ENCODE peak calls at places on chromosome 20, in ten cellular contexts. A is suprapubic skin, V is lower lobe of right lung, S is upper lobe of right lung, H is Karpas-422, O is thoracic aorta, X is fibroblast of lung, K is testis, W is adrenal gland, N is WERI-Rb-1. C is an unnamed sample.

GRCh38 chr20:46087161-46087560 is 2.6 kb downstream of the NCOA5 start:
- DNase-seq in N (no peak), W (no peak), V (no peak), H (peak; percentile 58), X (peak; percentile 5), A (no peak), S (no peak), K (no peak), O (no peak), C (no peak)

GRCh38 chr20:41697861-41698559 is 79.8 kb upstream of the CHD6 start:
- DNase-seq in H (peak; percentile 82), N (peak; percentile 16), X (peak; percentile 14), O (no peak), W (no peak), K (peak; percentile 21), A (no peak), V (no peak), S (no peak), C (no peak)

GRCh38 chr20:21557246-21557982 is 43.5 kb upstream of the NKX2-2 start:
- DNase-seq in O (no peak), K (no peak), V (no peak), X (no peak), W (no peak), S (no peak), H (no peak), A (no peak), N (no peak), C (no peak)

GRCh38 chr20:17453592-17453991 is 77.6 kb downstream of the BFSP1 start:
- DNase-seq in K (no peak), O (no peak), W (no peak), X (no peak), H (no peak), A (no peak), V (no peak), N (no peak), S (no peak), C (no peak)

GRCh38 chr20:62195736-62196135 is 12.9 kb downstream of the MTG2 start:
- DNase-seq in O (no peak), K (no peak), V (peak; percentile 27), H (no peak), A (no peak), S (no peak), W (no peak), X (no peak), N (no peak), C (no peak)

GRCh38 chr20:17766226-17766625 is 66.5 kb downstream of the BANF2 start:
- DNase-seq in A (no peak), H (no peak), X (no peak), V (no peak), W (no peak), K (no peak), N (no peak), O (no peak), S (no peak), C (no peak)

GRCh38 chr20:53408728-53409157 is 184.9 kb downstream of the ZNF217 start:
- DNase-seq in K (no peak), V (no peak), A (no peak), H (no peak), O (no peak), W (no peak), X (no peak), S (no peak), N (no peak), C (no peak)

GRCh38 chr20:62634330-62634967 is 7.9 kb upstream of the SLCO4A1 start:
- DNase-seq in H (no peak), S (no peak), K (no peak), X (no peak), A (no peak), N (no peak), V (no peak), O (no peak), W (no peak), C (no peak)

GRCh38 chr20:62924567-62925419 is 1.5 kb downstream of the DIDO1 start:
- DNase-seq in H (peak; percentile 55), X (peak; percentile 55), V (peak; percentile 38), K (peak; percentile 42), S (no peak), N (no peak), W (peak; percentile 29), O (no peak), A (peak; percentile 79), C (no peak)

GRCh38 chr20:34023937-34024732 is 30.4 kb downstream of the RALY start:
- DNase-seq in H (no peak), K (no peak), X (no peak), N (no peak), A (no peak), W (no peak), V (no peak), O (no peak), S (no peak), C (no peak)

GRCh38 chr20:43988867-43989266 is 74.2 kb downstream of the TOX2 start:
- DNase-seq in H (no peak), S (no peak), X (peak; percentile 64), K (no peak), N (no peak), A (peak; percentile 0), O (no peak), V (no peak), W (no peak), C (no peak)
- H3K27ac ChIP-seq in H (peak overlapping the region; percentile 72), S (no peak overlapping the region), X (no peak overlapping the region), K (no peak overlapping the region), N (no peak overlapping the region), A (no peak overlapping the region), O (no peak overlapping the region), V (no peak overlapping the region), W (no peak overlapping the region), C (no peak overlapping the region)

GRCh38 chr20:38017959-38018358 is 15.3 kb downstream of the TTI1 start:
- DNase-seq in N (no peak), O (no peak), W (no peak), H (no peak), X (no peak), S (no peak), A (no peak), V (no peak), K (no peak), C (no peak)

GRCh38 chr20:38018385-38018784 is 14.9 kb downstream of the TTI1 start:
- DNase-seq in H (no peak), A (no peak), K (no peak), S (no peak), V (no peak), N (no peak), X (no peak), O (no peak), W (no peak), C (no peak)

GRCh38 chr20:38021373-38021772 is 11.9 kb downstream of the TTI1 start:
- DNase-seq in W (no peak), N (no peak), S (no peak), O (no peak), K (no peak), X (no peak), H (no peak), V (no peak), A (no peak), C (no peak)

GRCh38 chr20:38024496-38024895 is 8.8 kb downstream of the TTI1 start:
- DNase-seq in O (no peak), S (no peak), A (no peak), K (no peak), V (no peak), N (no peak), H (no peak), X (no peak), W (no peak), C (no peak)

GRCh38 chr20:38023181-38024085 is 9.8 kb downstream of the TTI1 start:
- DNase-seq in W (no peak), S (no peak), K (no peak), N (no peak), O (no peak), A (no peak), X (peak; percentile 79), H (no peak), V (no peak), C (no peak)
- H3K9me3 ChIP-seq in W (no peaks in the 10 kb centered on the region), S (no peaks in the 10 kb centered on the region), K (no peaks in the 10 kb centered on the region), N (peaks cover under 1% of the 10 kb centered on the region), O (no peaks in the 10 kb centered on the region), A (no peaks in the 10 kb centered on the region), X (no peaks in the 10 kb centered on the region), H (peaks cover 6% of the 10 kb centered on the region), V (no peaks in the 10 kb centered on the region), C (no peaks in the 10 kb centered on the region)

GRCh38 chr20:44956410-44956809 is 3.8 kb downstream of the TOMM34 start:
- DNase-seq in O (no peak), S (no peak), H (no peak), V (no peak), N (no peak), X (no peak), K (no peak), A (no peak), W (no peak), C (no peak)

GRCh38 chr20:44959082-44959895 is 908 bp downstream of the TOMM34 start:
- DNase-seq in S (no peak), O (peak; percentile 30), N (peak; percentile 22), V (no peak), X (peak; percentile 79), K (peak; percentile 59), H (peak; percentile 75), A (no peak), W (no peak), C (no peak)

GRCh38 chr20:44961024-44961866 is 1.0 kb upstream of the TOMM34 start:
- DNase-seq in S (no peak), O (no peak), W (no peak), N (no peak), X (no peak), V (no peak), K (no peak), A (no peak), H (no peak), C (no peak)

GRCh38 chr20:44959896-44960852 is at the start of gene TOMM34:
- DNase-seq in S (peak; percentile 98), N (peak; percentile 94), K (peak; percentile 98), A (peak; percentile 94), O (peak; percentile 82), X (peak; percentile 90), H (peak; percentile 98), V (peak; percentile 98), W (peak; percentile 93), C (peak; percentile 87)

GRCh38 chr20:44958276-44958675 is 1.9 kb downstream of the TOMM34 start:
- DNase-seq in S (no peak), K (no peak), N (no peak), O (no peak), A (no peak), H (no peak), V (no peak), X (no peak), W (no peak), C (no peak)
- H3K4me3 ChIP-seq in S (no peak overlapping the region), K (no peak overlapping the region), N (no peak overlapping the region), O (no peak overlapping the region), A (no peak overlapping the region), H (peak overlapping the region; percentile 92), V (no peak overlapping the region), X (peak overlapping the region; percentile 76), W (peak overlapping the region; percentile 73), C (no peak overlapping the region)

GRCh38 chr20:5654557-5654956 is 95.6 kb upstream of the SHLD1 start:
- DNase-seq in H (no peak), S (no peak), V (no peak), A (no peak), N (no peak), K (no peak), O (no peak), X (peak; percentile 93), W (no peak), C (no peak)
- H3K27ac ChIP-seq in H (no peak overlapping the region), S (peak overlapping the region; percentile 53), V (peak overlapping the region; percentile 83), A (no peak overlapping the region), N (no peak overlapping the region), K (no peak overlapping the region), O (no peak overlapping the region), X (no peak overlapping the region), W (peak overlapping the region; percentile 13), C (no peak overlapping the region)